ENCODE peak calls at places on chromosomes 11 and 22, in nine cellular contexts. One of them, this sample, is unnamed.

GRCh38 chr22:37544955-37545702 is 15.2 kb upstream of the CDC42EP1 start:
- DNase-seq in tibial nerve: peak
- DNase-seq in fibroblast of mammary gland: peak
- DNase-seq in K562: peak
- DNase-seq in body of pancreas: peak
- DNase-seq in cardiac muscle cell: peak
- DNase-seq in sigmoid colon: peak
- DNase-seq in astrocyte of the cerebellum: no peak
- DNase-seq in RWPE2: no peak
- DNase-seq in this sample: no peak

GRCh38 chr11:1553808-1554594 is 18.1 kb downstream of the DUSP8 start:
- DNase-seq in tibial nerve: no peak
- DNase-seq in fibroblast of mammary gland: no peak
- DNase-seq in K562: no peak
- DNase-seq in body of pancreas: peak
- DNase-seq in cardiac muscle cell: no peak
- DNase-seq in sigmoid colon: no peak
- DNase-seq in astrocyte of the cerebellum: no peak
- DNase-seq in RWPE2: no peak
- DNase-seq in this sample: no peak

GRCh38 chr11:59413646-59414045 is 12.6 kb downstream of the OR5A2 start:
- DNase-seq in tibial nerve: no peak
- DNase-seq in fibroblast of mammary gland: no peak
- DNase-seq in K562: no peak
- DNase-seq in body of pancreas: no peak
- DNase-seq in cardiac muscle cell: no peak
- DNase-seq in sigmoid colon: no peak
- DNase-seq in astrocyte of the cerebellum: no peak
- DNase-seq in RWPE2: no peak
- DNase-seq in this sample: no peak

GRCh38 chr11:26229270-26229669 is 102.7 kb upstream of the ANO3 start:
- DNase-seq in tibial nerve: no peak
- DNase-seq in fibroblast of mammary gland: peak
- DNase-seq in K562: no peak
- DNase-seq in body of pancreas: no peak
- DNase-seq in cardiac muscle cell: peak
- DNase-seq in sigmoid colon: no peak
- DNase-seq in astrocyte of the cerebellum: peak
- DNase-seq in RWPE2: no peak
- DNase-seq in this sample: no peak

GRCh38 chr22:22571429-22571828 is 12.4 kb upstream of the PRAME start:
- DNase-seq in tibial nerve: no peak
- DNase-seq in fibroblast of mammary gland: no peak
- DNase-seq in K562: no peak
- DNase-seq in body of pancreas: no peak
- DNase-seq in cardiac muscle cell: no peak
- DNase-seq in sigmoid colon: no peak
- DNase-seq in astrocyte of the cerebellum: no peak
- DNase-seq in RWPE2: no peak
- DNase-seq in this sample: no peak

GRCh38 chr11:47907499-47907898 is 59.3 kb upstream of the NUP160 start:
- DNase-seq in tibial nerve: no peak
- DNase-seq in fibroblast of mammary gland: peak
- DNase-seq in K562: no peak
- DNase-seq in body of pancreas: no peak
- DNase-seq in cardiac muscle cell: peak
- DNase-seq in sigmoid colon: no peak
- DNase-seq in astrocyte of the cerebellum: no peak
- DNase-seq in RWPE2: no peak
- DNase-seq in this sample: no peak

GRCh38 chr11:35121326-35121865 is 17.6 kb upstream of the CD44 start:
- DNase-seq in tibial nerve: no peak
- DNase-seq in fibroblast of mammary gland: no peak
- DNase-seq in K562: no peak
- DNase-seq in body of pancreas: no peak
- DNase-seq in cardiac muscle cell: peak
- DNase-seq in sigmoid colon: no peak
- DNase-seq in astrocyte of the cerebellum: no peak
- DNase-seq in RWPE2: no peak
- DNase-seq in this sample: no peak

GRCh38 chr22:37275622-37276021 is 6.7 kb upstream of the CYTH4 start:
- DNase-seq in tibial nerve: no peak
- DNase-seq in fibroblast of mammary gland: no peak
- DNase-seq in K562: no peak
- DNase-seq in body of pancreas: no peak
- DNase-seq in cardiac muscle cell: no peak
- DNase-seq in sigmoid colon: no peak
- DNase-seq in astrocyte of the cerebellum: no peak
- DNase-seq in RWPE2: no peak
- DNase-seq in this sample: no peak

GRCh38 chr11:20154381-20154780 is 5.9 kb downstream of the DBX1 start:
- DNase-seq in tibial nerve: no peak
- DNase-seq in fibroblast of mammary gland: peak
- DNase-seq in K562: no peak
- DNase-seq in body of pancreas: no peak
- DNase-seq in cardiac muscle cell: no peak
- DNase-seq in sigmoid colon: no peak
- DNase-seq in astrocyte of the cerebellum: no peak
- DNase-seq in RWPE2: no peak
- DNase-seq in this sample: no peak

GRCh38 chr22:21026783-21027692 is 5.3 kb downstream of the SLC7A4 start:
- DNase-seq in tibial nerve: no peak
- DNase-seq in fibroblast of mammary gland: peak
- DNase-seq in K562: peak
- DNase-seq in body of pancreas: no peak
- DNase-seq in cardiac muscle cell: peak
- DNase-seq in sigmoid colon: no peak
- DNase-seq in astrocyte of the cerebellum: peak
- DNase-seq in RWPE2: no peak
- DNase-seq in this sample: no peak

GRCh38 chr11:59164028-59164427 is 7.9 kb upstream of the DTX4 start:
- DNase-seq in tibial nerve: no peak
- DNase-seq in fibroblast of mammary gland: no peak
- DNase-seq in K562: no peak
- DNase-seq in body of pancreas: no peak
- DNase-seq in cardiac muscle cell: no peak
- DNase-seq in sigmoid colon: no peak
- DNase-seq in astrocyte of the cerebellum: no peak
- DNase-seq in RWPE2: no peak
- DNase-seq in this sample: no peak

GRCh38 chr11:2791521-2792375 is 92.0 kb upstream of the KCNQ1OT1 start:
- DNase-seq in tibial nerve: no peak
- DNase-seq in fibroblast of mammary gland: no peak
- DNase-seq in K562: no peak
- DNase-seq in body of pancreas: peak
- DNase-seq in cardiac muscle cell: no peak
- DNase-seq in sigmoid colon: peak
- DNase-seq in astrocyte of the cerebellum: no peak
- DNase-seq in RWPE2: no peak
- DNase-seq in this sample: no peak

GRCh38 chr11:2789331-2789730 is 89.5 kb upstream of the KCNQ1OT1 start:
- DNase-seq in tibial nerve: no peak
- DNase-seq in fibroblast of mammary gland: no peak
- DNase-seq in K562: no peak
- DNase-seq in body of pancreas: no peak
- DNase-seq in cardiac muscle cell: no peak
- DNase-seq in sigmoid colon: peak
- DNase-seq in astrocyte of the cerebellum: no peak
- DNase-seq in RWPE2: no peak
- DNase-seq in this sample: no peak

GRCh38 chr11:2791139-2791520 is 91.3 kb upstream of the KCNQ1OT1 start:
- DNase-seq in tibial nerve: no peak
- DNase-seq in fibroblast of mammary gland: no peak
- DNase-seq in K562: no peak
- DNase-seq in body of pancreas: peak
- DNase-seq in cardiac muscle cell: no peak
- DNase-seq in sigmoid colon: peak
- DNase-seq in astrocyte of the cerebellum: no peak
- DNase-seq in RWPE2: peak
- DNase-seq in this sample: no peak

GRCh38 chr11:2789791-2790580 is 90.2 kb upstream of the KCNQ1OT1 start:
- DNase-seq in tibial nerve: no peak
- DNase-seq in fibroblast of mammary gland: no peak
- DNase-seq in K562: no peak
- DNase-seq in body of pancreas: peak
- DNase-seq in cardiac muscle cell: no peak
- DNase-seq in sigmoid colon: peak
- DNase-seq in astrocyte of the cerebellum: no peak
- DNase-seq in RWPE2: peak
- DNase-seq in this sample: no peak

DNA sequence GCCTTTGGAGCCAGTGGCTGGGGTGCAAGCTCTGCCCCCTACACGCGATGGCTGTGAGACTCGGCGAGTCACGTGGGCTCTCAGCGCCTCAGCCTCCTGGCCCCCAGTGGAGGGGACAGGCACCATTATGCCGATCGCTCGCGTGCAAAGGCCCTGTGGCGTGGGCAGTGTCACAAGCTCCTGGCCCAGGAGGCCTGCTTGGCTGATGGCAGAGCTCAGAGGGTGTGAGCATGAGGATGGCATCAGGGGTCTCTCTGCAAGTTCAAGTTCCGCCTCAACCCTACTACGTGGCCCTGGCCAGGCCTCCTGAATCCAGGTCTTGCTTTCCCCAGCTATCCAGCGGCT is 90.8 kb upstream of the KCNQ1OT1 start:
- DNase-seq in tibial nerve: no peak
- DNase-seq in fibroblast of mammary gland: no peak
- DNase-seq in K562: no peak
- DNase-seq in body of pancreas: peak
- DNase-seq in cardiac muscle cell: no peak
- DNase-seq in sigmoid colon: peak
- DNase-seq in astrocyte of the cerebellum: no peak
- DNase-seq in RWPE2: peak
- DNase-seq in this sample: no peak
- TF ChIP-seq CTCF in tibial nerve: no peak
- TF ChIP-seq CTCF in fibroblast of mammary gland: no peak
- TF ChIP-seq CTCF in K562: no peak
- TF ChIP-seq CTCF in body of pancreas: no peak
- TF ChIP-seq CTCF in cardiac muscle cell: no peak
- TF ChIP-seq CTCF in sigmoid colon: no peak
- TF ChIP-seq CTCF in astrocyte of the cerebellum: no peak
- TF ChIP-seq CTCF in RWPE2: no peak
- TF ChIP-seq CTCF in this sample: no peak

DNA sequence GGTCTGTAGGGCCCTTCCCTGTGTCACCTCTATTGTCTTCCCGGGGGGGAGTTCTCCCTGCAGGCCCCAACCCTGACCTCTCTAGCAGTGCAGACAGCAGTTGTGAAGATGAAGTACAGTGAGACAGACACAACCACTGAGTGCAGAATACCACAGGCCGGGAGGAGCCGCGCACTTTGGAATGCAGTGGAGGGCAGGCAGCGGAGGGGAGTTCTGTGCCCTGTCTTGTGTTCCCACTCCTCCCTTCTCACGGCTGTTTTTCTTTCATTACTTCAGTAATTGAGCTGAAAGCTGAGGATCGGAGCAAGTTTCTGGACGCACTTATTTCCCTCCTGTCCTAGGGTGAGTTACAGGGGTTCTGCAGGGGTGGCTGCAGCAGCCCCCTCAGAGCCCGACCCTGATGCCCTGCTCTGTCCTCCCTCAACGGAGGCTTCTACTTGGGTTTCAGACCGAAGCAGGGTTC is 5.6 kb downstream of the CLDN5 start:
- DNase-seq in tibial nerve: no peak
- DNase-seq in fibroblast of mammary gland: no peak
- DNase-seq in K562: no peak
- DNase-seq in body of pancreas: no peak
- DNase-seq in cardiac muscle cell: no peak
- DNase-seq in sigmoid colon: no peak
- DNase-seq in astrocyte of the cerebellum: no peak
- DNase-seq in RWPE2: no peak
- DNase-seq in this sample: no peak
- H3K4me3 ChIP-seq in tibial nerve: no peak
- H3K4me3 ChIP-seq in fibroblast of mammary gland: no peak
- H3K4me3 ChIP-seq in K562: no peak
- H3K4me3 ChIP-seq in body of pancreas: no peak
- H3K4me3 ChIP-seq in cardiac muscle cell: no peak
- H3K4me3 ChIP-seq in sigmoid colon: no peak
- H3K4me3 ChIP-seq in astrocyte of the cerebellum: no peak
- H3K4me3 ChIP-seq in RWPE2: no peak
- H3K4me3 ChIP-seq in this sample: no peak

GRCh38 chr11:68021167-68021787 is 9.2 kb upstream of the NDUFS8 start:
- DNase-seq in tibial nerve: no peak
- DNase-seq in fibroblast of mammary gland: no peak
- DNase-seq in K562: no peak
- DNase-seq in body of pancreas: peak
- DNase-seq in cardiac muscle cell: no peak
- DNase-seq in sigmoid colon: no peak
- DNase-seq in astrocyte of the cerebellum: no peak
- DNase-seq in RWPE2: no peak
- DNase-seq in this sample: no peak
- TF ChIP-seq CTCF in tibial nerve: no peak
- TF ChIP-seq CTCF in fibroblast of mammary gland: peak
- TF ChIP-seq CTCF in K562: peak
- TF ChIP-seq CTCF in body of pancreas: no peak
- TF ChIP-seq CTCF in cardiac muscle cell: peak
- TF ChIP-seq CTCF in sigmoid colon: no peak
- TF ChIP-seq CTCF in astrocyte of the cerebellum: peak
- TF ChIP-seq CTCF in RWPE2: peak
- TF ChIP-seq CTCF in this sample: peak

GRCh38 chr11:86672007-86672621 is at the start of gene ME3:
- DNase-seq in tibial nerve: peak
- DNase-seq in fibroblast of mammary gland: peak
- DNase-seq in K562: no peak
- DNase-seq in body of pancreas: peak
- DNase-seq in cardiac muscle cell: peak
- DNase-seq in sigmoid colon: peak
- DNase-seq in astrocyte of the cerebellum: no peak
- DNase-seq in RWPE2: no peak
- DNase-seq in this sample: no peak
- H3K4me3 ChIP-seq in tibial nerve: peak
- H3K4me3 ChIP-seq in fibroblast of mammary gland: peak
- H3K4me3 ChIP-seq in K562: no peak
- H3K4me3 ChIP-seq in body of pancreas: peak
- H3K4me3 ChIP-seq in cardiac muscle cell: peak
- H3K4me3 ChIP-seq in sigmoid colon: peak
- H3K4me3 ChIP-seq in astrocyte of the cerebellum: peak
- H3K4me3 ChIP-seq in RWPE2: peak
- H3K4me3 ChIP-seq in this sample: peak

This sample was measured in kidney epithelial cell.